ENCODE peak calls at places on chromosomes 13 and 19, in six cellular contexts. D, Y, X, B, R and H are unnamed samples.

GRCh38 chr19:51014242-51014641 is 5.3 kb downstream of the KLK10 start:
- DNase-seq in D (no peak), Y (no peak), X (no peak), B (no peak), R (no peak), H (no peak)

GRCh38 chr13:26021956-26022355 is 29.9 kb downstream of the SHISA2 start:
- DNase-seq in D (no peak), Y (no peak), X (no peak), B (no peak), R (no peak), H (no peak)

GRCh38 chr19:46975918-46976782 is 43.5 kb upstream of the NPAS1 start:
- DNase-seq in D (no peak), Y (peak; percentile 98), X (peak; percentile 53), B (peak; percentile 67), R (peak; percentile 97), H (peak; percentile 73)

GRCh38 chr13:73288596-73288995 is 229.8 kb downstream of the KLF5 start:
- DNase-seq in D (no peak), Y (no peak), X (no peak), B (no peak), R (no peak), H (peak; percentile 49)

GRCh38 chr19:19042732-19043274 is 9.4 kb downstream of the ARMC6 start:
- DNase-seq in D (no peak), Y (no peak), X (no peak), B (no peak), R (no peak), H (no peak)

GRCh38 chr13:33280550-33280905 is 5.0 kb downstream of the STARD13 start:
- DNase-seq in D (no peak), Y (no peak), X (no peak), B (no peak), R (no peak), H (no peak)

GRCh38 chr19:1942078-1942933 is 1.3 kb downstream of the CSNK1G2 start:
- DNase-seq in D (peak; percentile 83), Y (peak; percentile 51), X (peak; percentile 90), B (peak; percentile 71), R (peak; percentile 93), H (peak; percentile 83)

GRCh38 chr13:83121904-83122303 is 760.4 kb downstream of the SLITRK1 start:
- DNase-seq in D (no peak), Y (no peak), X (no peak), B (no peak), R (no peak), H (no peak)

GRCh38 chr19:38263696-38264485 is 482 bp upstream of the SPINT2 start:
- DNase-seq in D (peak; percentile 82), Y (peak; percentile 45), X (peak; percentile 97), B (peak; percentile 97), R (peak; percentile 96), H (peak; percentile 94)

GRCh38 chr13:53174550-53174949 is 145.9 kb downstream of the OLFM4 start:
- DNase-seq in D (no peak), Y (no peak), X (no peak), B (no peak), R (no peak), H (peak; percentile 18)

GRCh38 chr13:73215807-73216206 is 157.0 kb downstream of the KLF5 start:
- DNase-seq in D (no peak), Y (no peak), X (no peak), B (no peak), R (peak; percentile 17), H (no peak)